ENCODE peak calls at places on chromosomes 13 and 19, in four cellular contexts. One of them, this sample, is unnamed.

GRCh38 chr19:33214621-33215020 is 11.0 kb downstream of the SLC7A10 start:
- DNase-seq in neuronal stem cell: no peak
- DNase-seq in IMR-90: peak; percentile 35
- DNase-seq in H9: peak; percentile 79
- DNase-seq in this sample: peak; percentile 23

GRCh38 chr13:111961793-111962192 is 105.2 kb upstream of the SOX1 start:
- DNase-seq in neuronal stem cell: no peak
- DNase-seq in IMR-90: no peak
- DNase-seq in H9: no peak
- DNase-seq in this sample: no peak

GRCh38 chr19:11435833-11436313 is 438 bp downstream of the PRKCSH start:
- DNase-seq in neuronal stem cell: no peak
- DNase-seq in IMR-90: peak; percentile 31
- DNase-seq in H9: no peak
- DNase-seq in this sample: no peak

GRCh38 chr13:50448535-50448981 is 394.9 kb downstream of the DLEU7 start:
- DNase-seq in neuronal stem cell: no peak
- DNase-seq in H9: no peak
- DNase-seq in IMR-90: no peak
- DNase-seq in this sample: no peak

GRCh38 chr13:109088528-109088927 is 459.1 kb downstream of the MYO16 start:
- DNase-seq in IMR-90: no peak
- DNase-seq in H9: no peak
- DNase-seq in neuronal stem cell: no peak
- DNase-seq in this sample: no peak

GRCh38 chr19:4380254-4380727 is 20.1 kb downstream of the SH3GL1 start:
- DNase-seq in neuronal stem cell: no peak
- DNase-seq in H9: no peak
- DNase-seq in IMR-90: no peak
- DNase-seq in this sample: no peak

GRCh38 chr19:5838437-5839311 is 828 bp downstream of the FUT6 start:
- DNase-seq in H9: no peak
- DNase-seq in neuronal stem cell: no peak
- DNase-seq in IMR-90: no peak
- DNase-seq in this sample: no peak

GRCh38 chr19:38057954-38058690 is 151.1 kb downstream of the SIPA1L3 start:
- DNase-seq in IMR-90: no peak
- DNase-seq in neuronal stem cell: no peak
- DNase-seq in H9: no peak
- DNase-seq in this sample: peak; percentile 68

GRCh38 chr13:109412232-109412935 is 374.0 kb downstream of the IRS2 start:
- DNase-seq in neuronal stem cell: peak; percentile 61
- DNase-seq in H9: peak; percentile 46
- DNase-seq in IMR-90: peak; percentile 33
- DNase-seq in this sample: peak; percentile 10

GRCh38 chr13:97279913-97280312 is 57.8 kb downstream of the MBNL2 start:
- DNase-seq in IMR-90: peak; percentile 74
- DNase-seq in neuronal stem cell: no peak
- DNase-seq in H9: no peak
- DNase-seq in this sample: no peak

GRCh38 chr19:48061401-48062344 is 17.8 kb upstream of the CABP5 start:
- DNase-seq in IMR-90: no peak
- DNase-seq in H9: peak; percentile 57
- DNase-seq in neuronal stem cell: no peak
- DNase-seq in this sample: no peak
- H3K9ac ChIP-seq in IMR-90: no peak overlapping the region
- H3K9ac ChIP-seq in H9: peak overlapping the region; percentile 15
- H3K9ac ChIP-seq in neuronal stem cell: no peak overlapping the region
- H3K9ac ChIP-seq in this sample: no peak overlapping the region

DNA sequence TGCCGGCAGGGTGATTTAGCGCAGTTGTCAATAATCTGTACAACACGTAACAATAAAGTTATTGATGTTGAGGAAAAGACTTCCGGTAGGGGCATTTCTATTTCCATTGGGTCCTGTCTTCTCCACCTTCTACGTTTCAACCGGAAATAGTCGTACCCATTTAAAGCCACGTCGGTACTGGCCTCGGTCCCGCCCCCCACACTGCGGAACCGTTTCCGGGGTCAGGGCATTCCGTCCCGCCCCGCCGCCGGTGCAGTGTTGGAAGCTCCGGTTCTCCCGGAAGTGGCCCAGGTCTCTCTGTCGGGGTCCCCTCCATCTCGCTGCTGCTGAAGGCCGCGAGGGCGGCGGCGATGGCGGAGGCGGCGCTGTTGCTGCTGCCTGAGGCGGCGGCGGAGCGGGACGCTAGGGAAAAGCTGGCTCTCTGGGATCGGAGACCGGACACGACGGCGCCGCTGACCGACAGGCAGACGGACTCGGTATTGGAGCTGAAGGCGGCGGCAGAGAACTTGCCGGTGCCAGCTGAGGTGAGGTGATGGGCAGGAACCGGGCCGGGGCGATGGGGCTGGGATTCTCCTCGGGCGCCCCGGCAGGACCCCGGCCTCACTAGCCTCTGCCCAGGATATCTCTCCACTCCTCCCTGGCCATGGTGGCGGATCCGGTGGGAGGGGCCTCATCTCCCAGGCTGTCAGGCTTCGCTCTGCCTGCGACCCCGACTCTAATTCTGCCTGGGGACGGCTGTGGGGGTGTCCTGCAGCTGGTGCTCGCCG is at the start of gene COG3:
- DNase-seq in neuronal stem cell: peak; percentile 86
- DNase-seq in IMR-90: peak; percentile 97
- DNase-seq in H9: peak; percentile 94
- DNase-seq in this sample: peak; percentile 94
- H3K14ac ChIP-seq in neuronal stem cell: peak within 1 kb of the TSS; percentile 99
- H3K14ac ChIP-seq in IMR-90: peak within 1 kb of the TSS; percentile 93
- H3K14ac ChIP-seq in H9: peak within 1 kb of the TSS; percentile 61
- H3K14ac ChIP-seq in this sample: peak within 1 kb of the TSS; percentile 99

GRCh38 chr13:113238542-113238941 is 29.1 kb downstream of the CUL4A start:
- DNase-seq in neuronal stem cell: no peak
- DNase-seq in IMR-90: no peak
- DNase-seq in H9: no peak
- DNase-seq in this sample: no peak
- H2BK120ac ChIP-seq in neuronal stem cell: no peak overlapping the region
- H2BK120ac ChIP-seq in IMR-90: no peak overlapping the region
- H2BK120ac ChIP-seq in H9: no peak overlapping the region
- H2BK120ac ChIP-seq in this sample: no peak overlapping the region

DNA sequence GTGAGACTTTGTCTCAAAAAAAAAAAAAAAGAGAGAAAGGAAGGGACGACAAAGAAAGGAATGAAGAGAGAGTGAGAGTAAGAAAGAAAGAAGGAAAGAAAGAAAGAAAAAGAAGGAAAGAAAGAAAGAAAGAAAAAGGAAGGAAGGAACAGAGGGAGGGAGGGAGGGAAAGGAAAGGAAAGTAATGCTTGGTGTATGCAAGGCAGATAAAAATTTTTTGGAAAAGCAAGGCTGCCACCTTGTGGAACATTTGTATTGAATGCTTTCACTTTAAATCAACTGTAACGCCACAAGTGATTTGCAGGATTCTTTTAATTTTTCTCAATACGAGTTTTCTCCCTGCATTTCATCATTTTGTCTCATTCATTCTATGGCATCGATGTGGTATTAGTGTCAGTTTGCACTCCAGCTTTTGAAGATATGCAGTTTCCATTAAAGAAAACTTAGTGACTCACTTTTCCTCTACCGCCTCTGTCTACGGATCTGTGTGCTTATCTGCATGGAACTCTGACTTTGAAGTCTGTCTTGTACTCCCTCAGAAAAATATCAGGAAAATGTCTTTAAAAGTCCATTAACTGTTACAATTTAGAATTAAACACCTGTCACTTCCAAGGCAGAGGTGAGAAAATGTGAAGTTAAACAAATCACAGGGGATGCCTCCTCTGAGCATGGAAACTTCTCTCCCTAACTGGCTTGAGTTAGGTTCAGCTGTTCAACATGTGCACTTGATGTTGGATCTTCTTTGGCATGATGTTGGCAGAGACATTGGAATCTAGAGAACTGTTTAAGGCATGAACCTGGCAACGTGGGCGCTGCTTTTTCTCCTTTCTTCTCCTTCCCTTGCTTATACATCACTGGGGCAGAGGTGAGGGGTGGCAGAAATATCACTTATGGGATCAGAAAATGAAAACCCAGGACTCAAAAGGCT is 20.0 kb upstream of the ZDHHC20 start:
- DNase-seq in H9: no peak
- DNase-seq in neuronal stem cell: peak; percentile 65
- DNase-seq in IMR-90: peak; percentile 81
- DNase-seq in this sample: peak; percentile 94
- H3K9ac ChIP-seq in H9: no peak overlapping the region
- H3K9ac ChIP-seq in neuronal stem cell: no peak overlapping the region
- H3K9ac ChIP-seq in IMR-90: no peak overlapping the region
- H3K9ac ChIP-seq in this sample: no peak overlapping the region

DNA sequence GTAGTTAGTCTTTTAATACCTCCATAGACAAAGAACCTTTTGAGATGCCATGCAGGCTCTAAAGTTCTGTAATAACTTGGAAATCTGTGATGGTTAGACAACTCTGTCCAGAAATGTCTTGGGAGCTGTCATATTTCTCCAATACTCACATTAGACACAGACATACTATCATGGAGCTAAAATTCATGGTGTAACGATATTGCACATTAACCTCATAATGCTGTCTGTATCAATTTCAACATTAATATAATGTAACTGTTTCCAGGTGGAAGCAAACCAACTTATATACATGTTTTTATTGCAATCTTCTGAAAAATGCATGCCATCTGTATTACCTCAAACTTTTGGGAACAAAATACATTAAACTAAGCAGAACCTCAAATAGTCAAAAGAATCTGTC is 14.7 kb upstream of the SPART start:
- DNase-seq in H9: no peak
- DNase-seq in IMR-90: no peak
- DNase-seq in neuronal stem cell: no peak
- DNase-seq in this sample: no peak
- H3K14ac ChIP-seq in H9: no peak overlapping the region
- H3K14ac ChIP-seq in IMR-90: no peak overlapping the region
- H3K14ac ChIP-seq in neuronal stem cell: no peak overlapping the region
- H3K14ac ChIP-seq in this sample: no peak overlapping the region

GRCh38 chr19:1173845-1174809 is at the start of gene SBNO2:
- DNase-seq in IMR-90: peak; percentile 80
- DNase-seq in H9: peak; percentile 91
- DNase-seq in neuronal stem cell: peak; percentile 85
- DNase-seq in this sample: peak; percentile 72
- H2BK120ac ChIP-seq in IMR-90: peak within 1 kb of the TSS; percentile 67
- H2BK120ac ChIP-seq in H9: no peak within 1 kb of the TSS
- H2BK120ac ChIP-seq in neuronal stem cell: no peak within 1 kb of the TSS
- H2BK120ac ChIP-seq in this sample: peak within 1 kb of the TSS; percentile 80

This sample was measured in trophoblast cell.